ENCODE peak calls at places on chromosomes 3 and 15, in four cellular contexts. Q, A, V and E are unnamed samples.

GRCh38 chr3:79937567-79937966 is 169.8 kb upstream of the ROBO1 start:
- DNase-seq in Q (no peak), A (peak; percentile 32), V (no peak), E (no peak)

GRCh38 chr15:78914027-78914764 is 30.6 kb downstream of the CTSH start:
- DNase-seq in Q (peak; percentile 57), A (no peak), V (no peak), E (no peak)

GRCh38 chr3:69248394-69248793 is 126.0 kb upstream of the LMOD3 start:
- DNase-seq in Q (no peak), A (no peak), V (no peak), E (no peak)

GRCh38 chr15:31399544-31400171 is 73.0 kb downstream of the KLF13 start:
- DNase-seq in Q (no peak), A (no peak), V (peak; percentile 15), E (no peak)

GRCh38 chr3:170953229-170953628 is 44.8 kb upstream of the EIF5A2 start:
- DNase-seq in Q (no peak), A (no peak), V (no peak), E (no peak)

GRCh38 chr3:112353365-112353764 is 20.4 kb downstream of the CD200 start:
- DNase-seq in Q (no peak), A (no peak), V (no peak), E (no peak)

GRCh38 chr3:60890226-60890625 is 361.0 kb downstream of the FHIT start:
- DNase-seq in Q (no peak), A (no peak), V (no peak), E (no peak)

GRCh38 chr3:115788921-115789470 is 165.7 kb downstream of the GAP43 start:
- DNase-seq in Q (no peak), A (no peak), V (peak; percentile 92), E (no peak)

GRCh38 chr15:101050647-101051290 is 131.6 kb downstream of the LRRK1 start:
- DNase-seq in Q (no peak), A (no peak), V (no peak), E (no peak)

GRCh38 chr15:78276032-78276943 is 11.9 kb downstream of the DNAJA4 start:
- DNase-seq in Q (no peak), A (no peak), V (peak; percentile 2), E (peak; percentile 92)

GRCh38 chr15:97521894-97522293 is 438.6 kb upstream of the ARRDC4 start:
- DNase-seq in Q (peak; percentile 83), A (no peak), V (no peak), E (no peak)

GRCh38 chr15:82971223-82971984 is 14.6 kb upstream of the RAMAC start:
- DNase-seq in Q (no peak), A (no peak), V (no peak), E (no peak)

GRCh38 chr15:77185242-77185785 is 114.4 kb upstream of the TSPAN3 start:
- DNase-seq in Q (no peak), A (no peak), V (no peak), E (peak; percentile 36)

GRCh38 chr3:15634671-15635661 is 33.4 kb downstream of the BTD start:
- DNase-seq in Q (peak; percentile 33), A (no peak), V (peak; percentile 66), E (no peak)

GRCh38 chr15:98442379-98442833 is 205.9 kb upstream of the IGF1R start:
- DNase-seq in Q (peak; percentile 39), A (peak; percentile 34), V (peak; percentile 82), E (peak; percentile 59)

GRCh38 chr15:69400850-69401249 is 13.3 kb upstream of the KIF23 start:
- DNase-seq in Q (no peak), A (no peak), V (peak; percentile 47), E (no peak)

GRCh38 chr3:133038731-133039398 is 674 bp downstream of the TMEM108 start:
- DNase-seq in Q (peak; percentile 39), A (peak; percentile 26), V (no peak), E (no peak)

GRCh38 chr3:162743091-162743490 is 1246.5 kb downstream of the OTOL1 start:
- DNase-seq in Q (no peak), A (no peak), V (peak; percentile 33), E (no peak)

GRCh38 chr3:196135693-196136639 is 54.1 kb upstream of the TFRC start:
- DNase-seq in Q (peak; percentile 46), A (peak; percentile 90), V (no peak), E (no peak)

GRCh38 chr3:105837143-105837740 is 31.6 kb downstream of the CBLB start:
- DNase-seq in Q (no peak), A (no peak), V (no peak), E (no peak)

GRCh38 chr3:133474251-133474801 is 74.5 kb downstream of the BFSP2 start:
- DNase-seq in Q (peak; percentile 64), A (no peak), V (peak; percentile 89), E (no peak)

GRCh38 chr15:41804361-41804760 is 23.5 kb upstream of the JMJD7 start:
- DNase-seq in Q (no peak), A (no peak), V (no peak), E (no peak)

GRCh38 chr15:96158938-96159337 is 171.6 kb upstream of the NR2F2 start:
- DNase-seq in Q (peak; percentile 39), A (no peak), V (no peak), E (no peak)

GRCh38 chr15:87604857-87605446 is 651.6 kb downstream of the NTRK3 start:
- DNase-seq in Q (no peak), A (no peak), V (no peak), E (peak; percentile 42)

GRCh38 chr15:88605507-88606436 is 15.4 kb upstream of the AEN start:
- DNase-seq in Q (peak; percentile 70), A (no peak), V (peak; percentile 29), E (peak; percentile 54)

GRCh38 chr15:75727851-75728715 is 15.4 kb upstream of the CSPG4 start:
- DNase-seq in Q (peak; percentile 60), A (peak; percentile 58), V (no peak), E (peak; percentile 75)

GRCh38 chr3:111729087-111729846 is 129.8 kb upstream of the PHLDB2 start:
- DNase-seq in Q (peak; percentile 91), A (no peak), V (peak; percentile 87), E (no peak)

GRCh38 chr3:189383630-189384029 is 211.9 kb downstream of the TPRG1 start:
- DNase-seq in Q (no peak), A (no peak), V (no peak), E (no peak)

GRCh38 chr15:75209289-75209676 is 7.6 kb downstream of the C15orf39 start:
- DNase-seq in Q (no peak), A (no peak), V (no peak), E (no peak)

GRCh38 chr3:126267169-126267975 is 87.0 kb upstream of the ALDH1L1 start:
- DNase-seq in Q (peak; percentile 85), A (peak; percentile 85), V (peak; percentile 91), E (peak; percentile 13)

GRCh38 chr15:92077353-92078080 is 224.0 kb downstream of the SLCO3A1 start:
- DNase-seq in Q (peak; percentile 82), A (peak; percentile 72), V (peak; percentile 63), E (peak; percentile 36)

GRCh38 chr15:80514071-80514780 is 110.0 kb downstream of the ARNT2 start:
- DNase-seq in Q (no peak), A (no peak), V (peak; percentile 75), E (no peak)

GRCh38 chr3:141797167-141797773 is 34.1 kb downstream of the GRK7 start:
- DNase-seq in Q (peak; percentile 85), A (peak; percentile 40), V (peak; percentile 7), E (peak; percentile 48)
- TF ChIP-seq POLR2A in Q (no peak), A (no peak), V (no peak), E (no peak)

GRCh38 chr3:32707026-32707370 is 22.0 kb downstream of the CNOT10 start:
- DNase-seq in Q (no peak), A (no peak), V (no peak), E (no peak)
- TF ChIP-seq POLR2A in Q (no peak), A (no peak), V (no peak), E (no peak)

GRCh38 chr3:129626744-129627349 is 20.4 kb upstream of the PLXND1 start:
- DNase-seq in Q (peak; percentile 98), A (peak; percentile 98), V (peak; percentile 54), E (peak; percentile 87)
- TF ChIP-seq POLR2A in Q (no peak), A (peak; percentile 82), V (no peak), E (peak; percentile 74)

GRCh38 chr3:57597240-57597972 is at the start of gene ARF4:
- DNase-seq in Q (peak; percentile 100), A (peak; percentile 99), V (peak; percentile 99), E (peak; percentile 100)
- TF ChIP-seq POLR2A in Q (peak; percentile 88), A (peak; percentile 99), V (peak; percentile 99), E (peak; percentile 99)

GRCh38 chr3:47163023-47163989 is 607 bp downstream of the SETD2 start:
- DNase-seq in Q (peak; percentile 61), A (peak; percentile 42), V (peak; percentile 27), E (peak; percentile 76)
- TF ChIP-seq POLR2A in Q (no peak), A (no peak), V (no peak), E (no peak)

DNA sequence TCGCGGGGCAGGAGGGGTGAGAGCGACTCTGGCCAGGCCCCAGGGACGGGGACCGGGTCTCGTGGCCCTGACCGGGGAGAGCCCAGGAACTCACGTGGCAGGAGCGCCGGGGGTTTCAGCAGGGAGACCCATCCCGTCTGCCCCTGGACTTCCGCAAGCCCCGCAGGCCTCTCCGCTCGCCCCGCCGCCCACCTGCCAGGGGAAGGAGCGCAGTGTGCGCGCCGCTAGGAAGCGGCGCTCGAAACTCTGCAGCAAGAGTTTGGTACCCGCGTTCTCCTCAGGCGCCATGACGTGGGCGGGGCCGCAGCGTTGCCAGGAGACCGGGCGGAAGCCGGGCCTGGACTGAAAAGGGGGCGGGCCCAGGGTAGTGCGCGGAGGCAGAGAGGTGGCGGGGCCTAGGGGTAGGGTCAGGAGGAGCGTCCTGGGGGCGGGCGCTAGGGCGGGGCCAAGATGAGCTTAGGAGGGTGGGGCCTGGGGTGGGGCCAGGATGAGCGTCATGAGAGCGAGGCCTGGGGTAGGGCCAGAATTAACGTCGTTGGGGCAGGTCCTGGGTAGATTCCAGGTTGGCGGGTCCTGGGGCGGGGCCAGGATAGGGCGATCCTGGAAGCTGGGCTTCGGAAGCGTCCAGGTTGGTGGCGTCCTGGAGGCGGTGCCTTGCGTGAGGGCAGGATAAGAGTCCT is 29.7 kb downstream of the ALG1L2 start:
- DNase-seq in Q (peak; percentile 99), A (peak; percentile 99), V (peak; percentile 97), E (peak; percentile 99)
- TF ChIP-seq POLR2A in Q (no peak), A (no peak), V (no peak), E (no peak)